ENCODE peak calls at places on chromosomes 7 and 10, in nine cellular contexts. One of them, this sample, is unnamed.

GRCh38 chr7:30469303-30469702 is 9.3 kb downstream of the NOD1 start:
- DNase-seq in AG04449: peak
- DNase-seq in activated CD8-positive, alpha-beta T cell treated with anti-CD3 and anti-CD28 coated beads for 36 hours: no peak
- DNase-seq in uterus: peak
- DNase-seq in mesothelial cell of epicardium: peak
- DNase-seq in RWPE2: no peak
- DNase-seq in fibroblast of mammary gland: peak
- DNase-seq in fibroblast of the aortic adventitia: peak
- DNase-seq in AG09309: peak
- DNase-seq in this sample: no peak

GRCh38 chr10:3433131-3433530 is 260.5 kb upstream of the PITRM1 start:
- DNase-seq in AG04449: no peak
- DNase-seq in activated CD8-positive, alpha-beta T cell treated with anti-CD3 and anti-CD28 coated beads for 36 hours: no peak
- DNase-seq in uterus: no peak
- DNase-seq in mesothelial cell of epicardium: no peak
- DNase-seq in RWPE2: no peak
- DNase-seq in fibroblast of mammary gland: no peak
- DNase-seq in fibroblast of the aortic adventitia: no peak
- DNase-seq in AG09309: no peak
- DNase-seq in this sample: no peak

GRCh38 chr7:105389090-105389650 is 449 bp upstream of the SRPK2 start:
- DNase-seq in AG04449: no peak
- DNase-seq in activated CD8-positive, alpha-beta T cell treated with anti-CD3 and anti-CD28 coated beads for 36 hours: peak
- DNase-seq in uterus: peak
- DNase-seq in mesothelial cell of epicardium: peak
- DNase-seq in RWPE2: no peak
- DNase-seq in fibroblast of mammary gland: peak
- DNase-seq in fibroblast of the aortic adventitia: peak
- DNase-seq in AG09309: no peak
- DNase-seq in this sample: no peak

GRCh38 chr7:101781384-101781783 is 36.0 kb upstream of the CUX1 start:
- DNase-seq in AG04449: no peak
- DNase-seq in activated CD8-positive, alpha-beta T cell treated with anti-CD3 and anti-CD28 coated beads for 36 hours: no peak
- DNase-seq in uterus: no peak
- DNase-seq in mesothelial cell of epicardium: no peak
- DNase-seq in RWPE2: no peak
- DNase-seq in fibroblast of mammary gland: no peak
- DNase-seq in fibroblast of the aortic adventitia: no peak
- DNase-seq in AG09309: no peak
- DNase-seq in this sample: no peak

GRCh38 chr10:3494131-3494878 is 290.7 kb downstream of the KLF6 start:
- DNase-seq in AG04449: no peak
- DNase-seq in activated CD8-positive, alpha-beta T cell treated with anti-CD3 and anti-CD28 coated beads for 36 hours: no peak
- DNase-seq in uterus: peak
- DNase-seq in mesothelial cell of epicardium: no peak
- DNase-seq in RWPE2: no peak
- DNase-seq in fibroblast of mammary gland: peak
- DNase-seq in fibroblast of the aortic adventitia: peak
- DNase-seq in AG09309: no peak
- DNase-seq in this sample: no peak

GRCh38 chr7:47378728-47379395 is 203.0 kb downstream of the TNS3 start:
- DNase-seq in AG04449: no peak
- DNase-seq in activated CD8-positive, alpha-beta T cell treated with anti-CD3 and anti-CD28 coated beads for 36 hours: no peak
- DNase-seq in uterus: no peak
- DNase-seq in mesothelial cell of epicardium: no peak
- DNase-seq in RWPE2: peak
- DNase-seq in fibroblast of mammary gland: no peak
- DNase-seq in fibroblast of the aortic adventitia: no peak
- DNase-seq in AG09309: no peak
- DNase-seq in this sample: no peak

GRCh38 chr10:125373546-125373945 is 213.2 kb upstream of the CTBP2 start:
- DNase-seq in AG04449: no peak
- DNase-seq in activated CD8-positive, alpha-beta T cell treated with anti-CD3 and anti-CD28 coated beads for 36 hours: no peak
- DNase-seq in uterus: no peak
- DNase-seq in mesothelial cell of epicardium: no peak
- DNase-seq in RWPE2: no peak
- DNase-seq in fibroblast of mammary gland: no peak
- DNase-seq in fibroblast of the aortic adventitia: no peak
- DNase-seq in AG09309: no peak
- DNase-seq in this sample: no peak

GRCh38 chr7:152544481-152544927 is 108.7 kb upstream of the KMT2C start:
- DNase-seq in AG04449: no peak
- DNase-seq in activated CD8-positive, alpha-beta T cell treated with anti-CD3 and anti-CD28 coated beads for 36 hours: no peak
- DNase-seq in uterus: no peak
- DNase-seq in mesothelial cell of epicardium: no peak
- DNase-seq in RWPE2: no peak
- DNase-seq in fibroblast of mammary gland: peak
- DNase-seq in fibroblast of the aortic adventitia: no peak
- DNase-seq in AG09309: no peak
- DNase-seq in this sample: no peak

GRCh38 chr10:80280071-80280800 is 9.2 kb downstream of the MAT1A start:
- DNase-seq in AG04449: no peak
- DNase-seq in activated CD8-positive, alpha-beta T cell treated with anti-CD3 and anti-CD28 coated beads for 36 hours: no peak
- DNase-seq in uterus: no peak
- DNase-seq in mesothelial cell of epicardium: no peak
- DNase-seq in RWPE2: no peak
- DNase-seq in fibroblast of mammary gland: no peak
- DNase-seq in fibroblast of the aortic adventitia: no peak
- DNase-seq in AG09309: no peak
- DNase-seq in this sample: no peak

GRCh38 chr7:38542156-38542555 is 89.0 kb downstream of the AMPH start:
- DNase-seq in AG04449: no peak
- DNase-seq in activated CD8-positive, alpha-beta T cell treated with anti-CD3 and anti-CD28 coated beads for 36 hours: no peak
- DNase-seq in uterus: no peak
- DNase-seq in mesothelial cell of epicardium: no peak
- DNase-seq in RWPE2: no peak
- DNase-seq in fibroblast of mammary gland: peak
- DNase-seq in fibroblast of the aortic adventitia: no peak
- DNase-seq in AG09309: peak
- DNase-seq in this sample: no peak

GRCh38 chr7:38548605-38549004 is 82.6 kb downstream of the AMPH start:
- DNase-seq in AG04449: no peak
- DNase-seq in activated CD8-positive, alpha-beta T cell treated with anti-CD3 and anti-CD28 coated beads for 36 hours: no peak
- DNase-seq in uterus: no peak
- DNase-seq in mesothelial cell of epicardium: no peak
- DNase-seq in RWPE2: no peak
- DNase-seq in fibroblast of mammary gland: no peak
- DNase-seq in fibroblast of the aortic adventitia: no peak
- DNase-seq in AG09309: no peak
- DNase-seq in this sample: no peak

GRCh38 chr7:38546763-38547162 is 84.4 kb downstream of the AMPH start:
- DNase-seq in AG04449: no peak
- DNase-seq in activated CD8-positive, alpha-beta T cell treated with anti-CD3 and anti-CD28 coated beads for 36 hours: no peak
- DNase-seq in uterus: no peak
- DNase-seq in mesothelial cell of epicardium: no peak
- DNase-seq in RWPE2: no peak
- DNase-seq in fibroblast of mammary gland: no peak
- DNase-seq in fibroblast of the aortic adventitia: no peak
- DNase-seq in AG09309: no peak
- DNase-seq in this sample: no peak

GRCh38 chr7:38541440-38541839 is 89.7 kb downstream of the AMPH start:
- DNase-seq in AG04449: no peak
- DNase-seq in activated CD8-positive, alpha-beta T cell treated with anti-CD3 and anti-CD28 coated beads for 36 hours: no peak
- DNase-seq in uterus: no peak
- DNase-seq in mesothelial cell of epicardium: no peak
- DNase-seq in RWPE2: no peak
- DNase-seq in fibroblast of mammary gland: no peak
- DNase-seq in fibroblast of the aortic adventitia: no peak
- DNase-seq in AG09309: no peak
- DNase-seq in this sample: no peak

GRCh38 chr7:38545977-38546376 is 85.2 kb downstream of the AMPH start:
- DNase-seq in AG04449: no peak
- DNase-seq in activated CD8-positive, alpha-beta T cell treated with anti-CD3 and anti-CD28 coated beads for 36 hours: no peak
- DNase-seq in uterus: no peak
- DNase-seq in mesothelial cell of epicardium: no peak
- DNase-seq in RWPE2: no peak
- DNase-seq in fibroblast of mammary gland: no peak
- DNase-seq in fibroblast of the aortic adventitia: no peak
- DNase-seq in AG09309: no peak
- DNase-seq in this sample: no peak
- TF ChIP-seq CTCF in AG04449: no peak
- TF ChIP-seq CTCF in activated CD8-positive, alpha-beta T cell treated with anti-CD3 and anti-CD28 coated beads for 36 hours: no peak
- TF ChIP-seq CTCF in uterus: no peak
- TF ChIP-seq CTCF in mesothelial cell of epicardium: no peak
- TF ChIP-seq CTCF in RWPE2: no peak
- TF ChIP-seq CTCF in fibroblast of mammary gland: no peak
- TF ChIP-seq CTCF in fibroblast of the aortic adventitia: no peak
- TF ChIP-seq CTCF in AG09309: no peak
- TF ChIP-seq CTCF in this sample: no peak

GRCh38 chr7:42991913-42992576 is 59.9 kb downstream of the MRPL32 start:
- DNase-seq in AG04449: no peak
- DNase-seq in activated CD8-positive, alpha-beta T cell treated with anti-CD3 and anti-CD28 coated beads for 36 hours: no peak
- DNase-seq in uterus: no peak
- DNase-seq in mesothelial cell of epicardium: no peak
- DNase-seq in RWPE2: no peak
- DNase-seq in fibroblast of mammary gland: no peak
- DNase-seq in fibroblast of the aortic adventitia: no peak
- DNase-seq in AG09309: no peak
- DNase-seq in this sample: no peak
- TF ChIP-seq CTCF in AG04449: no peak
- TF ChIP-seq CTCF in activated CD8-positive, alpha-beta T cell treated with anti-CD3 and anti-CD28 coated beads for 36 hours: no peak
- TF ChIP-seq CTCF in uterus: no peak
- TF ChIP-seq CTCF in mesothelial cell of epicardium: no peak
- TF ChIP-seq CTCF in RWPE2: no peak
- TF ChIP-seq CTCF in fibroblast of mammary gland: no peak
- TF ChIP-seq CTCF in fibroblast of the aortic adventitia: no peak
- TF ChIP-seq CTCF in AG09309: no peak
- TF ChIP-seq CTCF in this sample: no peak

DNA sequence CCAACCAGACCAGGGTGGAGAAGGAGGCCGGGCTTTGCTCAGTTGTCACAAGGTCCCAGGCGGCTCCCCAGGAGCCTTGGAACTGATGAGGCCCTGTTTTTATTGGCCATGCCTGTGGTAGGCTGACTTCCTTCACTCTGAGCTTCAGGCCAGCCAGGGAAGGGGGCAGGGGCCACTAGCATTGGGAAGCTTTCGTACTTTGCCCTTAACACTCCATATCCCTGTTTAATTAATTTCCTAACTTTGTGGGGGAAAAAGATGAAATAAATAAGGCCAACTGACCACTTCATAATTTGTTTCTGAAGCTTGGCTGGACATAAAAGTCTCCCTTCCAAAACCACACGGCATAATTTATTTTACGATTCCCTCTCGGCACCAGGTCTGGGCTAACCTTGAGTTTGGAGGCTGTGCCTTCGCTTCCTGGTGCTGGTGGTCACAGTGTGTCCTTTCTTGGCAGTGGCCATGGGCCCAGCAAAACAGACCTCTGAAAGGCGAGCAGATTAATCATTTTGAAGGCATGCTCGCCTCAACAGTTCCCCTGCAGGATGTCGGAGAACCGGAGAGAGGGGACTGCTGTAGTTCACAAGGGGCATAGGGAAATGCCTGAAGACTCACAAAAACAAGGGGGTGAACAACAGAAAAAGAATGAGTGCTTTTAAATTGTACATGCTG is 965.9 kb downstream of the LRMDA start:
- DNase-seq in AG04449: no peak
- DNase-seq in activated CD8-positive, alpha-beta T cell treated with anti-CD3 and anti-CD28 coated beads for 36 hours: no peak
- DNase-seq in uterus: peak
- DNase-seq in mesothelial cell of epicardium: no peak
- DNase-seq in RWPE2: no peak
- DNase-seq in fibroblast of mammary gland: peak
- DNase-seq in fibroblast of the aortic adventitia: peak
- DNase-seq in AG09309: no peak
- DNase-seq in this sample: no peak
- TF ChIP-seq CTCF in AG04449: no peak
- TF ChIP-seq CTCF in activated CD8-positive, alpha-beta T cell treated with anti-CD3 and anti-CD28 coated beads for 36 hours: no peak
- TF ChIP-seq CTCF in uterus: no peak
- TF ChIP-seq CTCF in mesothelial cell of epicardium: no peak
- TF ChIP-seq CTCF in RWPE2: no peak
- TF ChIP-seq CTCF in fibroblast of mammary gland: no peak
- TF ChIP-seq CTCF in fibroblast of the aortic adventitia: peak
- TF ChIP-seq CTCF in AG09309: peak
- TF ChIP-seq CTCF in this sample: no peak

GRCh38 chr7:4765776-4766490 is 9.5 kb upstream of the AP5Z1 start:
- DNase-seq in AG04449: no peak
- DNase-seq in activated CD8-positive, alpha-beta T cell treated with anti-CD3 and anti-CD28 coated beads for 36 hours: no peak
- DNase-seq in uterus: no peak
- DNase-seq in mesothelial cell of epicardium: no peak
- DNase-seq in RWPE2: no peak
- DNase-seq in fibroblast of mammary gland: no peak
- DNase-seq in fibroblast of the aortic adventitia: no peak
- DNase-seq in AG09309: no peak
- DNase-seq in this sample: no peak
- TF ChIP-seq CTCF in AG04449: peak
- TF ChIP-seq CTCF in activated CD8-positive, alpha-beta T cell treated with anti-CD3 and anti-CD28 coated beads for 36 hours: no peak
- TF ChIP-seq CTCF in uterus: no peak
- TF ChIP-seq CTCF in mesothelial cell of epicardium: no peak
- TF ChIP-seq CTCF in RWPE2: peak
- TF ChIP-seq CTCF in fibroblast of mammary gland: peak
- TF ChIP-seq CTCF in fibroblast of the aortic adventitia: peak
- TF ChIP-seq CTCF in AG09309: peak
- TF ChIP-seq CTCF in this sample: no peak

GRCh38 chr7:87784424-87784823 is 91.7 kb downstream of the SLC25A40 start:
- DNase-seq in AG04449: no peak
- DNase-seq in activated CD8-positive, alpha-beta T cell treated with anti-CD3 and anti-CD28 coated beads for 36 hours: no peak
- DNase-seq in uterus: no peak
- DNase-seq in mesothelial cell of epicardium: no peak
- DNase-seq in RWPE2: no peak
- DNase-seq in fibroblast of mammary gland: peak
- DNase-seq in fibroblast of the aortic adventitia: peak
- DNase-seq in AG09309: no peak
- DNase-seq in this sample: no peak
- TF ChIP-seq CTCF in AG04449: no peak
- TF ChIP-seq CTCF in activated CD8-positive, alpha-beta T cell treated with anti-CD3 and anti-CD28 coated beads for 36 hours: no peak
- TF ChIP-seq CTCF in uterus: no peak
- TF ChIP-seq CTCF in mesothelial cell of epicardium: no peak
- TF ChIP-seq CTCF in RWPE2: peak
- TF ChIP-seq CTCF in fibroblast of mammary gland: peak
- TF ChIP-seq CTCF in fibroblast of the aortic adventitia: no peak
- TF ChIP-seq CTCF in AG09309: no peak
- TF ChIP-seq CTCF in this sample: no peak